ENCODE peak calls at places on chromosomes 4 and X, in five cellular contexts. One of them, this sample, is unnamed.
A peak's percentile ranks its signal among the peaks of the same experiment; 100 is the strongest.

GRCh38 chr4:113607147-113607720 is 154.3 kb downstream of the CAMK2D start:
- DNase-seq in neural progenitor cell: peak; percentile 14
- DNase-seq in endodermal cell: peak; percentile 75
- DNase-seq in GM13976: no peak
- DNase-seq in CD8-positive, alpha-beta T cell: no peak
- DNase-seq in this sample: no peak

GRCh38 chrX:41265615-41266014 is 68.3 kb upstream of the DDX3X start:
- DNase-seq in neural progenitor cell: no peak
- DNase-seq in endodermal cell: no peak
- DNase-seq in GM13976: no peak
- DNase-seq in CD8-positive, alpha-beta T cell: peak; percentile 48
- DNase-seq in this sample: no peak

GRCh38 chr4:163167333-163167626 is 590 bp upstream of the NAF1 start:
- DNase-seq in neural progenitor cell: no peak
- DNase-seq in endodermal cell: no peak
- DNase-seq in GM13976: no peak
- DNase-seq in CD8-positive, alpha-beta T cell: no peak
- DNase-seq in this sample: no peak

GRCh38 chr4:105389167-105389566 is 84.7 kb downstream of the PPA2 start:
- DNase-seq in neural progenitor cell: no peak
- DNase-seq in endodermal cell: no peak
- DNase-seq in GM13976: no peak
- DNase-seq in CD8-positive, alpha-beta T cell: no peak
- DNase-seq in this sample: no peak

GRCh38 chr4:108635070-108635655 is 14.8 kb downstream of the RPL34 start:
- DNase-seq in neural progenitor cell: no peak
- DNase-seq in endodermal cell: peak; percentile 44
- DNase-seq in GM13976: no peak
- DNase-seq in CD8-positive, alpha-beta T cell: no peak
- DNase-seq in this sample: no peak

GRCh38 chr4:170198742-170199141 is 109.0 kb upstream of the AADAT start:
- DNase-seq in neural progenitor cell: no peak
- DNase-seq in endodermal cell: no peak
- DNase-seq in GM13976: no peak
- DNase-seq in CD8-positive, alpha-beta T cell: no peak
- DNase-seq in this sample: no peak

GRCh38 chr4:41748074-41748787 is at the start of gene PHOX2B:
- DNase-seq in neural progenitor cell: peak; percentile 51
- DNase-seq in endodermal cell: peak; percentile 63
- DNase-seq in GM13976: peak; percentile 24
- DNase-seq in CD8-positive, alpha-beta T cell: no peak
- DNase-seq in this sample: no peak

GRCh38 chrX:10859353-10859752 is 239.0 kb upstream of the MID1 start:
- DNase-seq in neural progenitor cell: no peak
- DNase-seq in endodermal cell: no peak
- DNase-seq in GM13976: no peak
- DNase-seq in CD8-positive, alpha-beta T cell: no peak
- DNase-seq in this sample: no peak

GRCh38 chr4:136392576-136392975 is 1139.7 kb downstream of the PCDH18 start:
- DNase-seq in neural progenitor cell: no peak
- DNase-seq in endodermal cell: no peak
- DNase-seq in GM13976: no peak
- DNase-seq in CD8-positive, alpha-beta T cell: no peak
- DNase-seq in this sample: no peak

GRCh38 chr4:138045036-138045435 is 197.1 kb downstream of the SLC7A11 start:
- DNase-seq in neural progenitor cell: no peak
- DNase-seq in endodermal cell: no peak
- DNase-seq in GM13976: no peak
- DNase-seq in CD8-positive, alpha-beta T cell: no peak
- DNase-seq in this sample: no peak

GRCh38 chr4:90456891-90457290 is 329.7 kb downstream of the CCSER1 start:
- DNase-seq in neural progenitor cell: no peak
- DNase-seq in endodermal cell: no peak
- DNase-seq in GM13976: no peak
- DNase-seq in CD8-positive, alpha-beta T cell: no peak
- DNase-seq in this sample: no peak

GRCh38 chr4:132276185-132276584 is 872.9 kb upstream of the PCDH10 start:
- DNase-seq in neural progenitor cell: no peak
- DNase-seq in endodermal cell: no peak
- DNase-seq in GM13976: no peak
- DNase-seq in CD8-positive, alpha-beta T cell: no peak
- DNase-seq in this sample: no peak

GRCh38 chr4:87144346-87144745 is 76.1 kb downstream of the KLHL8 start:
- DNase-seq in neural progenitor cell: no peak
- DNase-seq in endodermal cell: no peak
- DNase-seq in GM13976: no peak
- DNase-seq in CD8-positive, alpha-beta T cell: no peak
- DNase-seq in this sample: no peak

GRCh38 chr4:109441858-109442480 is 8.4 kb downstream of the SEC24B start:
- DNase-seq in neural progenitor cell: no peak
- DNase-seq in endodermal cell: no peak
- DNase-seq in GM13976: no peak
- DNase-seq in CD8-positive, alpha-beta T cell: no peak
- DNase-seq in this sample: no peak

GRCh38 chr4:54882616-54883015 is 224.9 kb downstream of the KIT start:
- DNase-seq in neural progenitor cell: no peak
- DNase-seq in endodermal cell: no peak
- DNase-seq in GM13976: no peak
- DNase-seq in CD8-positive, alpha-beta T cell: no peak
- DNase-seq in this sample: no peak

GRCh38 chrX:4110964-4111363 is 397.5 kb upstream of the PRKX start:
- DNase-seq in neural progenitor cell: no peak
- DNase-seq in endodermal cell: no peak
- DNase-seq in GM13976: no peak
- DNase-seq in CD8-positive, alpha-beta T cell: no peak
- DNase-seq in this sample: no peak
- TF ChIP-seq CTCF in neural progenitor cell: peak; percentile 42
- TF ChIP-seq CTCF in endodermal cell: peak; percentile 56
- TF ChIP-seq CTCF in GM13976: no peak
- TF ChIP-seq CTCF in CD8-positive, alpha-beta T cell: no peak
- TF ChIP-seq CTCF in this sample: no peak

GRCh38 chr4:74483226-74483911 is 38.4 kb downstream of the AREG start:
- DNase-seq in neural progenitor cell: no peak
- DNase-seq in endodermal cell: no peak
- DNase-seq in GM13976: no peak
- DNase-seq in CD8-positive, alpha-beta T cell: no peak
- DNase-seq in this sample: no peak

GRCh38 chr4:74490736-74491135 is 45.8 kb downstream of the AREG start:
- DNase-seq in neural progenitor cell: no peak
- DNase-seq in endodermal cell: no peak
- DNase-seq in GM13976: no peak
- DNase-seq in CD8-positive, alpha-beta T cell: no peak
- DNase-seq in this sample: no peak

GRCh38 chr4:74481891-74482609 is 37.1 kb downstream of the AREG start:
- DNase-seq in neural progenitor cell: no peak
- DNase-seq in endodermal cell: no peak
- DNase-seq in GM13976: no peak
- DNase-seq in CD8-positive, alpha-beta T cell: no peak
- DNase-seq in this sample: no peak

GRCh38 chr4:74486905-74487304 is 42.0 kb downstream of the AREG start:
- DNase-seq in neural progenitor cell: no peak
- DNase-seq in endodermal cell: no peak
- DNase-seq in GM13976: no peak
- DNase-seq in CD8-positive, alpha-beta T cell: no peak
- DNase-seq in this sample: no peak

GRCh38 chr4:74487771-74488170 is 42.8 kb downstream of the AREG start:
- DNase-seq in neural progenitor cell: no peak
- DNase-seq in endodermal cell: no peak
- DNase-seq in GM13976: no peak
- DNase-seq in CD8-positive, alpha-beta T cell: no peak
- DNase-seq in this sample: no peak
- TF ChIP-seq CTCF in neural progenitor cell: no peak
- TF ChIP-seq CTCF in endodermal cell: no peak
- TF ChIP-seq CTCF in GM13976: no peak
- TF ChIP-seq CTCF in CD8-positive, alpha-beta T cell: no peak
- TF ChIP-seq CTCF in this sample: no peak

GRCh38 chr4:48315728-48316630 is 25.4 kb upstream of the SLAIN2 start:
- DNase-seq in neural progenitor cell: peak; percentile 58
- DNase-seq in endodermal cell: peak; percentile 61
- DNase-seq in GM13976: peak; percentile 63
- DNase-seq in CD8-positive, alpha-beta T cell: peak; percentile 16
- DNase-seq in this sample: no peak
- TF ChIP-seq CTCF in neural progenitor cell: peak; percentile 69
- TF ChIP-seq CTCF in endodermal cell: peak; percentile 79
- TF ChIP-seq CTCF in GM13976: peak; percentile 45
- TF ChIP-seq CTCF in CD8-positive, alpha-beta T cell: peak; percentile 63
- TF ChIP-seq CTCF in this sample: peak; percentile 78

DNA sequence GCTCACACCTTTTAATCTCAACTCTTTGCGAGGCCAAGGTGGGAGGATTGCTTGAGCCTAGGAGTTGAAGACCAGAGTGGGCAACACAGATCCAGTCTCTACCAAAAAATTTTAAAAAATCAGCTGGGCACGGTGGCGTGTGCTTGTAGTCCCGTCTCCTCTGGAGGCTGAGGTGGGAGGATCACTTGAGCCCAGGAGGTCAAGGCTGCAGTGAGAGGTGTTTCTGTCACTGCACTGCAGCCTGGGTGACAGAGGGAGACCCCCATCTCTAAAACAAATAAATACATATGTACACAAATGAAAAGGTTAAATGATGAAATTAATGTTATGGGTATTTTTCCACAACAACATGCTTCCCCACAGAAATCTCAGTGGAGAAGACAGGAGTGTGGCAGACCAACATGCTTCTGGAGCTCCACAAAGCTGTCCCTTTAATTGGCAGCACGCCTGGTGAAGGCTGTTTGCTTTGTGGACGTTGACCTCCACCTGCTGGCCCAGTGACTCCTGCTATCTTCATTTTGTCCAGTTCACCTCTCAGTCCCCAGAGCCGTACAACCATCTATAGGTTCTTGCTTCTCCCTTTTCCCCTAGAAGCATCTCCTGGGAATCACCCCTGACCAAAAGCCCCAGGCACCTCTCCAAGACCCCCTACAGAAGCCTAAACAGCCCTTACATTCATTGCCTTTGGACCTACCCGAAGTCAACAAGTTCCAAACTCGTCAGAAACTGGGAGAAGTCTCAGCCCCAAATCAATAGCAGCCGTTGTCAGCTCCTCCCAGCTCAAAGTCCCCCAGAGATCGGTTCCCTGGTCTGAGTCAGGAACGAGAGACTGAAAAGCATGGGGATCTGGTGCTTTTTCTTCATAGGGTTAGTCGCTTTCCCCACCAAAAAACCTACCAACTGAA is 36.4 kb upstream of the CD99 start:
- DNase-seq in neural progenitor cell: no peak
- DNase-seq in endodermal cell: peak; percentile 69
- DNase-seq in GM13976: no peak
- DNase-seq in CD8-positive, alpha-beta T cell: no peak
- DNase-seq in this sample: no peak
- TF ChIP-seq CTCF in neural progenitor cell: no peak
- TF ChIP-seq CTCF in endodermal cell: peak; percentile 24
- TF ChIP-seq CTCF in GM13976: no peak
- TF ChIP-seq CTCF in CD8-positive, alpha-beta T cell: no peak
- TF ChIP-seq CTCF in this sample: no peak

DNA sequence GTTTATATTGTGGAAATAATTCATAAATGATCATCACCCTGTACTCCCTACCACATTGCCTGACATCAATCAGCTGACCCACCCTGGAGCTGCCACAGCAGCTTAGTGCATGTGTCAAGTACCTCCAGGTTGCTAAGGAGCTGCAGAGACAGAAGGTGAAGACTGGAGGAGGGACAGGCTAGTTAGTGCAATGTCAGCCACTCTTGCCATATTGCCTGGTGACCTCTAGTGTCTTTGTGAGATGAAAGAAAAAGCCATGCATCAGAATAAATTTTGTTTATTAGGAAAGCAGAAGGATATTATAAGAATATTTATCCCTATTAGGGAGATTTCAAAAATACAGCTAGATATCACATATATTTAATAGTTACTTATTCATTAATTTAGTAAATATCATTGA is 243.9 kb upstream of the FAT4 start:
- DNase-seq in neural progenitor cell: no peak
- DNase-seq in endodermal cell: peak; percentile 66
- DNase-seq in GM13976: no peak
- DNase-seq in CD8-positive, alpha-beta T cell: no peak
- DNase-seq in this sample: no peak
- TF ChIP-seq CTCF in neural progenitor cell: no peak
- TF ChIP-seq CTCF in endodermal cell: peak; percentile 54
- TF ChIP-seq CTCF in GM13976: no peak
- TF ChIP-seq CTCF in CD8-positive, alpha-beta T cell: no peak
- TF ChIP-seq CTCF in this sample: no peak

GRCh38 chr4:128386761-128387599 is 99.4 kb upstream of the PGRMC2 start:
- DNase-seq in neural progenitor cell: no peak
- DNase-seq in endodermal cell: peak; percentile 68
- DNase-seq in GM13976: no peak
- DNase-seq in CD8-positive, alpha-beta T cell: no peak
- DNase-seq in this sample: peak; percentile 90
- TF ChIP-seq CTCF in neural progenitor cell: no peak
- TF ChIP-seq CTCF in endodermal cell: no peak
- TF ChIP-seq CTCF in GM13976: no peak
- TF ChIP-seq CTCF in CD8-positive, alpha-beta T cell: no peak
- TF ChIP-seq CTCF in this sample: no peak

GRCh38 chr4:37890501-37891220 is at the start of gene TBC1D1:
- DNase-seq in neural progenitor cell: peak; percentile 48
- DNase-seq in endodermal cell: peak; percentile 74
- DNase-seq in GM13976: peak; percentile 76
- DNase-seq in CD8-positive, alpha-beta T cell: peak; percentile 41
- DNase-seq in this sample: peak; percentile 86
- TF ChIP-seq CTCF in neural progenitor cell: no peak
- TF ChIP-seq CTCF in endodermal cell: no peak
- TF ChIP-seq CTCF in GM13976: no peak
- TF ChIP-seq CTCF in CD8-positive, alpha-beta T cell: no peak
- TF ChIP-seq CTCF in this sample: no peak

GRCh38 chrX:13733506-13733905 is 914 bp downstream of the TRAPPC2 start:
- DNase-seq in neural progenitor cell: no peak
- DNase-seq in endodermal cell: no peak
- DNase-seq in GM13976: no peak
- DNase-seq in CD8-positive, alpha-beta T cell: no peak
- DNase-seq in this sample: no peak

GRCh38 chrX:13732246-13733067 is 2.0 kb downstream of the TRAPPC2 start:
- DNase-seq in neural progenitor cell: no peak
- DNase-seq in endodermal cell: no peak
- DNase-seq in GM13976: no peak
- DNase-seq in CD8-positive, alpha-beta T cell: no peak
- DNase-seq in this sample: no peak

DNA sequence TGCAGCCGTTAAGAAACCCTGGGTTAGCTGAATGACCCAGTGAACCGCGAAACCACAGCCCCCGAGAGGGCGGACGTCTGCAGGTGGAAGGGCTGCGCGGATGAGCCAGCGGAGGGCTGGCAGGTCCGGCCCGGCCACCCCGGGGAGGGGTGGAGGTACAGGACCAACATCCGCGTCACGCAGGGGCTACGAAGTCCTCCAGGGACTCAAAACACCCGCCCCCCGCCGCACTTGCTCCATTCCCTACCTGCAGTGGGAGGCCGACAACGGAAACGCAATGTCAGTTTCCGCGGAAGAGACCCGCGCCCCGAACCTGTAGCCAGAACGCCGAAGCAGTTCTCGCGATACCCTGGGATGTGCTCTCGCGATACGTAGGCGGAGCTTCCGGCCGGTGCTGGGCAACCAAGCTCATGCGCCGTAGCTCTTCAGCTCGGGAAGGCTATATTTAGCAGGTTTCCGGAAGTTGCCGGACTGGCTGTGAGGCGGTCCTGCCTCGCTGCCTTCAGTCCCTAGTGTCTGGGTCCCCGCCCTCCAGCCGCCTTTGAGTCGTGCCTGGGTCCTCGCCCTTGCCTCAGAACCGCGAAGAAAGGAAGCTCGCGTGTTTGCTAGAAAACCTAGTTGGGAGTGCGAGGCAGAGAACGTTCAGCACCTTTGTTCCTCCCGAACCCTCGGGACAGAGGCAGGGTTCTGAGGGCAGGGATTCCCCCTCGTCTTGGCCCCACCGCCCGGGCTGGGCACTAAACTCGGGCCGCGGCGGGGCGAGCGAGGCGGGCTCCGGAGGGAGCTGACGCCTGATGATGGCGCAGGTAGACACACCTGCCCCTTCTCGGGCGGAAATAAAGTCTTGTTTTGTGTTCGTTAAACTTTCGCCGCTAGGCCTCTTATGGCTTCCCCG is at the start of the genes OFD1 and TRAPPC2:
- DNase-seq in neural progenitor cell: peak; percentile 94
- DNase-seq in endodermal cell: peak; percentile 95
- DNase-seq in GM13976: peak; percentile 93
- DNase-seq in CD8-positive, alpha-beta T cell: peak; percentile 88
- DNase-seq in this sample: peak; percentile 95
- TF ChIP-seq CTCF in neural progenitor cell: no peak
- TF ChIP-seq CTCF in endodermal cell: no peak
- TF ChIP-seq CTCF in GM13976: no peak
- TF ChIP-seq CTCF in CD8-positive, alpha-beta T cell: no peak
- TF ChIP-seq CTCF in this sample: no peak

This sample was measured in osteocyte.